ENCODE peak calls at places on chromosomes 6 and 20, in four cellular contexts. Q, O, H and B are unnamed samples.
A peak's percentile ranks its signal among the peaks of the same experiment; 100 is the strongest.

GRCh38 chr6:150290429-150290828 is 78.4 kb upstream of the IYD start:
- DNase-seq in H (no peak), O (no peak), Q (peak; percentile 70), B (no peak)

GRCh38 chr6:56595490-56596122 is 47.1 kb downstream of the DST start:
- DNase-seq in Q (peak; percentile 30), H (peak; percentile 31), O (peak; percentile 46), B (peak; percentile 8)

GRCh38 chr20:16352321-16352720 is 220.9 kb downstream of the KIF16B start:
- DNase-seq in O (peak; percentile 16), Q (no peak), H (no peak), B (no peak)

GRCh38 chr6:7727951-7728854 is 2.3 kb downstream of the BMP6 start:
- DNase-seq in Q (no peak), H (no peak), O (no peak), B (peak; percentile 45)

GRCh38 chr6:28580484-28580883 is 54.8 kb downstream of the GPX5 start:
- DNase-seq in Q (no peak), H (no peak), O (no peak), B (no peak)

GRCh38 chr20:45359069-45359405 is 3.9 kb upstream of the SYS1 start:
- DNase-seq in O (no peak), Q (peak; percentile 44), H (no peak), B (no peak)

GRCh38 chr20:31566658-31567379 is 38.3 kb upstream of the ID1 start:
- DNase-seq in O (no peak), H (no peak), Q (no peak), B (no peak)

GRCh38 chr6:168992696-168993185 is 260.9 kb downstream of the THBS2 start:
- DNase-seq in Q (no peak), H (no peak), O (no peak), B (no peak)

GRCh38 chr6:131651782-131652181 is 14.7 kb downstream of the ENPP3 start:
- DNase-seq in H (no peak), O (no peak), Q (no peak), B (no peak)

GRCh38 chr20:2151805-2152727 is 50.4 kb downstream of the STK35 start:
- DNase-seq in H (no peak), Q (peak; percentile 64), O (no peak), B (peak; percentile 31)

GRCh38 chr20:64038252-64038578 is 2.2 kb downstream of the C20orf204 start:
- DNase-seq in H (no peak), Q (no peak), O (no peak), B (no peak)

GRCh38 chr20:210809-211502 is 16.1 kb upstream of the DEFB129 start:
- DNase-seq in O (no peak), H (no peak), Q (no peak), B (no peak)

GRCh38 chr20:56933331-56933698 is 304.2 kb downstream of the TFAP2C start:
- DNase-seq in Q (no peak), O (no peak), H (no peak), B (no peak)

GRCh38 chr20:33559994-33560393 is 70.1 kb downstream of the CBFA2T2 start:
- DNase-seq in H (no peak), O (no peak), Q (no peak), B (no peak)

GRCh38 chr6:140661691-140662090 is 1287.2 kb upstream of the CITED2 start:
- DNase-seq in H (no peak), Q (peak; percentile 39), O (no peak), B (no peak)

GRCh38 chr20:20437314-20437713 is 69.4 kb downstream of the INSM1 start:
- DNase-seq in O (no peak), H (no peak), Q (no peak), B (no peak)
- TF ChIP-seq ELK1 in O (no peak), H (no peak), Q (no peak), B (no peak)

GRCh38 chr6:3351105-3351676 is 92.4 kb downstream of the PSMG4 start:
- DNase-seq in O (peak; percentile 46), H (no peak), Q (no peak), B (no peak)
- TF ChIP-seq ELK1 in O (no peak), H (no peak), Q (no peak), B (no peak)

DNA sequence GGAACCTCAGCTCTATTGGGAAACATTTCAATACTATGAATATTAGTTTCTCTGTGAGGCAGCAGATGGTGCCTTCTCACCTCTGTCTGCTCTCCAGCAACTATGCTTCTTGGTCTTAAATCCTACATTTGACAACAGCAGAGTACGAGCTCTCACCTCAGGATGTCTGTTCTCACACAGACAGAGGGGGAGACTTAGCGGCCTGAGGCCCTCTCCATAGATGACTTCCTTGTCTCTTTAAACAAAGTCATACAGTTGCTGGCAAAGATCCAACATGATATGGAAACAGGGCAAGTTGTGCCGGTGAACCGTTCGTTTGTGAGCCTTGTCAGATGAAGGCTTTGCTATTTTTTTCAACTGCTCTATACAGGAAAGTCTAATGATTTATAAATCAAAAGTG is 43.7 kb upstream of the GABRR1 start:
- DNase-seq in O (peak; percentile 64), H (no peak), Q (no peak), B (no peak)
- TF ChIP-seq ELK1 in O (no peak), H (no peak), Q (no peak), B (no peak)

GRCh38 chr20:61499859-61500258 is 247.8 kb downstream of the CDH4 start:
- DNase-seq in O (no peak), H (no peak), Q (peak; percentile 7), B (peak; percentile 27)
- TF ChIP-seq ELK1 in O (no peak), H (no peak), Q (no peak), B (no peak)

GRCh38 chr20:59823030-59823423 is 110.4 kb downstream of the SYCP2 start:
- DNase-seq in O (no peak), H (no peak), Q (no peak), B (no peak)
- TF ChIP-seq ELK1 in O (no peak), H (no peak), Q (no peak), B (no peak)

GRCh38 chr6:108673602-108674001 is 112.9 kb downstream of the FOXO3 start:
- DNase-seq in Q (peak; percentile 29), H (no peak), O (no peak), B (peak; percentile 27)

GRCh38 chr6:108669673-108670072 is 109.0 kb downstream of the FOXO3 start:
- DNase-seq in H (no peak), O (no peak), Q (no peak), B (no peak)

GRCh38 chr6:108673153-108673552 is 112.4 kb downstream of the FOXO3 start:
- DNase-seq in O (no peak), H (no peak), Q (no peak), B (no peak)

GRCh38 chr6:108671175-108671574 is 110.5 kb downstream of the FOXO3 start:
- DNase-seq in H (no peak), O (no peak), Q (no peak), B (no peak)

GRCh38 chr6:108671790-108672189 is 111.1 kb downstream of the FOXO3 start:
- DNase-seq in O (no peak), Q (no peak), H (no peak), B (no peak)
- TF ChIP-seq ELK1 in O (no peak), Q (no peak), H (no peak), B (no peak)

DNA sequence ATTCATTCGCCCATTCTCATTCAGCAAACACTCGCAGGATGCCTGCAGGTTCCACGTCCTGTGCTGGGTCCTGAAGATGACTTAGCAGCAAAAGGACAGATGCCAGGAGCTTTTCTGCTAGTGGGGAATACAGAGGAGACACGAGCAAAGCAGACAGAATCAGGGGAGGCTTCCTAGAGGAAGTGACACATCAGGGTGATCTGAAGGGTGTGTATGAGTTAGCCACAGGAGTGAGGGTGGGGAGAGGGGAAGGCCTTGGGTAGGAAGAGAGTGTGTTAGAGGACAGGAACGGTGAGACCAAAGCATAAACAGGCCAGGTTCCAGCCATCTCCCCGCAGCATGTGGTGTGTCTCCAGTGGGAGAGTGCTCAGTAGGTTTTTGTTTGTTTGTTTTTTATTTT is 73.4 kb upstream of the GTSF1L start:
- DNase-seq in O (no peak), H (no peak), Q (no peak), B (no peak)
- TF ChIP-seq ELK1 in O (no peak), H (no peak), Q (no peak), B (no peak)

GRCh38 chr6:136566007-136566487 is 15.8 kb upstream of the MAP7 start:
- DNase-seq in O (peak; percentile 41), Q (no peak), H (no peak), B (no peak)

GRCh38 chr6:136566851-136567250 is 16.6 kb upstream of the MAP7 start:
- DNase-seq in H (no peak), O (no peak), Q (no peak), B (no peak)

GRCh38 chr6:136564170-136564569 is 13.9 kb upstream of the MAP7 start:
- DNase-seq in H (no peak), Q (no peak), O (no peak), B (no peak)

GRCh38 chr6:136562211-136562610 is 12.0 kb upstream of the MAP7 start:
- DNase-seq in O (no peak), H (no peak), Q (no peak), B (no peak)

DNA sequence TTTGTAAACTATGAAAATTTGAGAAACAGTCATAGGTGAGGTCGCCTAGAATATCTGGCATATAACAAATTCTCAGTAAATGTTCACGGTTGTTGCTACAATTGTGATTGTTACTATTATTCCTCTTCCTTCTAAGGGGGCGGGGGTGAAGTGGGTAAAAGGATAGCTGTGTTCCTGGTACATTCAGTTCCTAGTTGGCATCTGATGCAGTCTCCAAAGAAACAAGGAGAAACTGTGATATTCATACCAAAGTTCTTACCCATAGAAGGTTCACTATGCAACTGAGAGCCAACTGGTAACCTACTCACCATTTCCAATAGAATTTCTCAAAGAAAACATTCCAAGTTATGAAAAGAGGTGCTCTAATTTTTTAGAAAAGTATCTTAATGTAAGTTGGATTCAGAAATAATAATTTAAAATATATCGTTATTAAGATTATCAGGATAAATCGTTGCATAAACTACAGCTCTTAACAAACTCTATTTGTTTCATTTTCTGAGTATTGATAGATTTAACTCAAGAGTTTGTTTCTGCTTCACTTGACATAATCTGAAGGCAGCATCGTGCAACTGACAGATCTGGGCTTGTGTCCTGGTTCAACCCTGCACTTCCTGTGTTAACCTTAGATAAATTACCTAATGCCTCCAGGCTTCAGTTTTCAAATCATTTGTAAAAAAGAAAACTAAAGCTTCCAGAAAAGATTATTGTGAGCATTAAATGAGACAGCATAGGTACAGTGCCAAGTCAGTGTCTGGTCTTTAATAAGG is 13.3 kb upstream of the MAP7 start:
- DNase-seq in Q (no peak), O (no peak), H (no peak), B (no peak)
- TF ChIP-seq ELK1 in Q (no peak), O (no peak), H (no peak), B (no peak)

GRCh38 chr6:64589961-64590360 is 954.4 kb downstream of the PHF3 start:
- DNase-seq in O (no peak), Q (no peak), H (no peak), B (no peak)

GRCh38 chr6:64591682-64592081 is 956.1 kb downstream of the PHF3 start:
- DNase-seq in H (no peak), O (no peak), Q (no peak), B (no peak)

DNA sequence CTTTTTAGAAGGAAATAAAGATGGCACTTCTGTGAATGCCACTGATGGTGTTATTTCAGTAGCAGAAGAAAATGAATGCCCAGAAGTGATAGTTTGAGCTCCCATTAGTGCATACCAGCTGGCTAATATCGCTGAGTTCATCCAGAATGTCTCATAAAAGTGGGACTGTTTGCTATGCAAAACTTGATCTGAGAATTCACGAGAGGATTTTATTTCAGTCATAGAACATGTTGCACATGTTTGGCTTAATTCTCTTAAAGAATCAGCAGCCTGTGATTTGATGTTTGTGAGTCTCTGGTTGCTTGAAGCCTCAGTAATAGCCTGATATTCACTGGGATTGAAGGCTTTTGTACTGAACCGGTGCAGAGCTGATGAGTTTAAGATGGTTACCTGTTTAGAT is 955.4 kb downstream of the PHF3 start:
- DNase-seq in Q (no peak), H (no peak), O (no peak), B (no peak)
- TF ChIP-seq ELK1 in Q (no peak), H (no peak), O (no peak), B (no peak)